ENCODE peak calls at places on chromosomes 13 and 19, in eight cellular contexts. D, J, M, X, Y, U, H and P are unnamed samples.
A peak's percentile ranks its signal among the peaks of the same experiment; 100 is the strongest.

GRCh38 chr13:51793570-51794273 is 10.2 kb downstream of the DHRS12 start:
- DNase-seq in D (peak; percentile 28), J (peak; percentile 31), M (peak; percentile 29), X (no peak), Y (peak; percentile 55), U (no peak), H (no peak), P (no peak)

GRCh38 chr19:11792942-11793341 is 5.4 kb upstream of the ZNF491 start:
- DNase-seq in D (no peak), J (no peak), M (no peak), X (no peak), Y (no peak), U (no peak), H (no peak), P (no peak)

GRCh38 chr19:17829855-17830566 is 8.7 kb upstream of the INSL3 start:
- DNase-seq in D (peak; percentile 27), J (no peak), M (no peak), X (no peak), Y (no peak), U (peak; percentile 89), H (no peak), P (no peak)

GRCh38 chr19:16849168-16849567 is 20.0 kb downstream of the SIN3B start:
- DNase-seq in D (no peak), J (no peak), M (no peak), X (no peak), Y (no peak), U (no peak), H (no peak), P (no peak)

GRCh38 chr19:40717880-40718773 is 1.2 kb downstream of the ITPKC start:
- DNase-seq in D (no peak), J (no peak), M (no peak), X (no peak), Y (no peak), U (peak; percentile 58), H (no peak), P (no peak)

GRCh38 chr19:32396046-32396652 is 9.4 kb upstream of the DPY19L3 start:
- DNase-seq in D (no peak), J (no peak), M (no peak), X (no peak), Y (no peak), U (no peak), H (no peak), P (no peak)

GRCh38 chr19:56707821-56708220 is 36.3 kb upstream of the ZNF835 start:
- DNase-seq in D (peak; percentile 76), J (no peak), M (no peak), X (no peak), Y (no peak), U (no peak), H (peak; percentile 85), P (no peak)

GRCh38 chr13:49976314-49977258 is 20.3 kb upstream of the TRIM13 start:
- DNase-seq in D (peak; percentile 4), J (peak; percentile 57), M (peak; percentile 51), X (peak; percentile 68), Y (peak; percentile 76), U (peak; percentile 88), H (no peak), P (peak; percentile 76)

GRCh38 chr19:30669329-30670010 is 297.3 kb downstream of the ZNF536 start:
- DNase-seq in D (no peak), J (no peak), M (peak; percentile 5), X (no peak), Y (peak; percentile 66), U (peak; percentile 80), H (no peak), P (no peak)

GRCh38 chr19:38656171-38656981 is 8.9 kb downstream of the ACTN4 start:
- DNase-seq in D (no peak), J (no peak), M (peak; percentile 41), X (peak; percentile 33), Y (no peak), U (no peak), H (peak; percentile 24), P (peak; percentile 91)

GRCh38 chr13:40480012-40480914 is 186.2 kb downstream of the FOXO1 start:
- DNase-seq in D (no peak), J (no peak), M (no peak), X (no peak), Y (no peak), U (no peak), H (no peak), P (no peak)

GRCh38 chr19:33685541-33685940 is 63.8 kb downstream of the CHST8 start:
- DNase-seq in D (no peak), J (no peak), M (no peak), X (no peak), Y (no peak), U (no peak), H (no peak), P (no peak)

GRCh38 chr19:50916069-50916468 is 4.9 kb upstream of the KLK4 start:
- DNase-seq in D (no peak), J (no peak), M (no peak), X (no peak), Y (no peak), U (no peak), H (no peak), P (no peak)

GRCh38 chr13:97241761-97242160 is 19.6 kb downstream of the MBNL2 start:
- DNase-seq in D (no peak), J (no peak), M (no peak), X (no peak), Y (no peak), U (no peak), H (no peak), P (peak; percentile 66)

GRCh38 chr19:30293051-30293785 is 79.0 kb upstream of the ZNF536 start:
- DNase-seq in D (peak; percentile 19), J (no peak), M (no peak), X (no peak), Y (no peak), U (no peak), H (peak; percentile 44), P (no peak)

GRCh38 chr13:34758628-34759027 is 183.4 kb upstream of the NBEA start:
- DNase-seq in D (no peak), J (no peak), M (no peak), X (no peak), Y (no peak), U (no peak), H (no peak), P (no peak)

GRCh38 chr19:3366104-3366760 is at the start of gene NFIC:
- DNase-seq in D (no peak), J (no peak), M (peak; percentile 40), X (no peak), Y (no peak), U (peak; percentile 54), H (peak; percentile 47), P (no peak)

GRCh38 chr13:32538234-32538620 is 368 bp downstream of the N4BP2L2 start:
- DNase-seq in D (no peak), J (no peak), M (no peak), X (no peak), Y (no peak), U (peak; percentile 66), H (peak; percentile 43), P (no peak)

GRCh38 chr19:34096020-34096915 is 76.0 kb upstream of the LSM14A start:
- DNase-seq in D (no peak), J (no peak), M (no peak), X (no peak), Y (no peak), U (peak; percentile 80), H (no peak), P (peak; percentile 42)

GRCh38 chr19:28208745-28209144 is 1004.2 kb downstream of the UQCRFS1 start:
- DNase-seq in D (no peak), J (no peak), M (no peak), X (no peak), Y (no peak), U (no peak), H (no peak), P (peak; percentile 47)

GRCh38 chr13:24161010-24161775 is 673 bp downstream of the SPATA13 start:
- DNase-seq in D (no peak), J (no peak), M (peak; percentile 33), X (peak; percentile 27), Y (peak; percentile 77), U (peak; percentile 37), H (no peak), P (no peak)

GRCh38 chr19:15263361-15263985 is 31.2 kb upstream of the EPHX3 start:
- DNase-seq in D (no peak), J (no peak), M (no peak), X (no peak), Y (no peak), U (no peak), H (no peak), P (no peak)

GRCh38 chr13:51614350-51614786 is 30.1 kb downstream of the WDFY2 start:
- DNase-seq in D (no peak), J (no peak), M (peak; percentile 44), X (peak; percentile 13), Y (peak; percentile 59), U (no peak), H (no peak), P (peak; percentile 76)

GRCh38 chr13:48828962-48829405 is 146.7 kb upstream of the FNDC3A start:
- DNase-seq in D (peak; percentile 20), J (no peak), M (no peak), X (no peak), Y (no peak), U (no peak), H (no peak), P (no peak)

GRCh38 chr13:75635621-75636338 is at the start of gene LMO7:
- DNase-seq in D (no peak), J (no peak), M (peak; percentile 40), X (peak; percentile 56), Y (peak; percentile 68), U (peak; percentile 78), H (no peak), P (no peak)

GRCh38 chr19:35269425-35270117 is 809 bp downstream of the USF2 start:
- DNase-seq in D (peak; percentile 63), J (peak; percentile 81), M (peak; percentile 80), X (peak; percentile 68), Y (peak; percentile 86), U (peak; percentile 94), H (peak; percentile 69), P (peak; percentile 49)

GRCh38 chr19:5397804-5398692 is 57.2 kb upstream of the ZNRF4 start:
- DNase-seq in D (no peak), J (no peak), M (no peak), X (no peak), Y (no peak), U (peak; percentile 96), H (no peak), P (no peak)

GRCh38 chr19:38799104-38799503 is 10.1 kb downstream of the LGALS7B start:
- DNase-seq in D (no peak), J (no peak), M (no peak), X (no peak), Y (no peak), U (no peak), H (no peak), P (no peak)

GRCh38 chr19:34241513-34242337 is 12.6 kb upstream of the GARRE1 start:
- DNase-seq in D (no peak), J (no peak), M (no peak), X (no peak), Y (no peak), U (peak; percentile 78), H (no peak), P (peak; percentile 16)

GRCh38 chr13:26390203-26390602 is 136.3 kb downstream of the CDK8 start:
- DNase-seq in D (no peak), J (no peak), M (no peak), X (no peak), Y (no peak), U (no peak), H (no peak), P (no peak)

GRCh38 chr13:109644069-109644750 is 142.2 kb downstream of the IRS2 start:
- DNase-seq in D (no peak), J (no peak), M (no peak), X (no peak), Y (no peak), U (no peak), H (no peak), P (no peak)

GRCh38 chr19:13839938-13840750 is 36.8 kb upstream of the NANOS3 start:
- DNase-seq in D (no peak), J (peak; percentile 41), M (peak; percentile 40), X (no peak), Y (peak; percentile 80), U (no peak), H (no peak), P (no peak)

GRCh38 chr13:35818577-35819165 is 312.5 kb downstream of the DCLK1 start:
- DNase-seq in D (no peak), J (no peak), M (no peak), X (no peak), Y (no peak), U (peak; percentile 58), H (no peak), P (peak; percentile 26)